ENCODE peak calls at places on chromosome 22, in five cellular contexts. O is right lobe of liver, R is IMR-90, N is ovary, G is transverse colon. V is an unnamed sample.
A peak's percentile ranks its signal among the peaks of the same experiment; 100 is the strongest.

GRCh38 chr22:30279389-30279788 is 9.9 kb downstream of the CASTOR1 start:
- DNase-seq in O (peak; percentile 77), R (no peak), N (no peak), G (no peak), V (peak; percentile 90)

GRCh38 chr22:26589845-26590524 is at the start of gene TPST2:
- DNase-seq in O (peak; percentile 88), R (peak; percentile 65), N (peak; percentile 88), G (peak; percentile 85), V (peak; percentile 85)

GRCh38 chr22:19065298-19065859 is 56.8 kb downstream of the DGCR2 start:
- DNase-seq in O (no peak), R (no peak), N (no peak), G (no peak), V (peak; percentile 4)

GRCh38 chr22:50531546-50532352 is 1.9 kb upstream of the TYMP start:
- DNase-seq in O (peak; percentile 89), R (peak; percentile 41), N (peak; percentile 71), G (peak; percentile 84), V (peak; percentile 97)

GRCh38 chr22:26053737-26054316 is 115.4 kb upstream of the SEZ6L start:
- DNase-seq in O (no peak), R (no peak), N (no peak), G (no peak), V (no peak)

GRCh38 chr22:48707749-48708557 is 1119.7 kb downstream of the BRD1 start:
- DNase-seq in O (no peak), R (no peak), N (peak; percentile 25), G (no peak), V (no peak)

GRCh38 chr22:46894851-46895640 is 132.6 kb downstream of the TBC1D22A start:
- DNase-seq in O (no peak), R (no peak), N (peak; percentile 13), G (no peak), V (no peak)

GRCh38 chr22:32446321-32446720 is 17.9 kb downstream of the BPIFC start:
- DNase-seq in O (no peak), R (peak; percentile 4), N (no peak), G (no peak), V (no peak)

GRCh38 chr22:20298803-20299735 is 20.8 kb downstream of the DGCR6L start:
- DNase-seq in O (peak; percentile 88), R (peak; percentile 67), N (peak; percentile 90), G (peak; percentile 90), V (peak; percentile 87)

GRCh38 chr22:26535499-26535898 is 23.2 kb upstream of the TFIP11 start:
- DNase-seq in O (no peak), R (no peak), N (no peak), G (no peak), V (no peak)

GRCh38 chr22:36257308-36257707 is 4.4 kb downstream of the APOL1 start:
- DNase-seq in O (no peak), R (no peak), N (no peak), G (no peak), V (no peak)

GRCh38 chr22:36257948-36258674 is 5.2 kb downstream of the APOL1 start:
- DNase-seq in O (no peak), R (no peak), N (no peak), G (no peak), V (no peak)

GRCh38 chr22:36256474-36256873 is 3.5 kb downstream of the APOL1 start:
- DNase-seq in O (no peak), R (peak; percentile 55), N (no peak), G (no peak), V (no peak)

GRCh38 chr22:36252754-36253522 is at the start of gene APOL1:
- DNase-seq in O (peak; percentile 64), R (peak; percentile 43), N (peak; percentile 54), G (peak; percentile 71), V (peak; percentile 78)

DNA sequence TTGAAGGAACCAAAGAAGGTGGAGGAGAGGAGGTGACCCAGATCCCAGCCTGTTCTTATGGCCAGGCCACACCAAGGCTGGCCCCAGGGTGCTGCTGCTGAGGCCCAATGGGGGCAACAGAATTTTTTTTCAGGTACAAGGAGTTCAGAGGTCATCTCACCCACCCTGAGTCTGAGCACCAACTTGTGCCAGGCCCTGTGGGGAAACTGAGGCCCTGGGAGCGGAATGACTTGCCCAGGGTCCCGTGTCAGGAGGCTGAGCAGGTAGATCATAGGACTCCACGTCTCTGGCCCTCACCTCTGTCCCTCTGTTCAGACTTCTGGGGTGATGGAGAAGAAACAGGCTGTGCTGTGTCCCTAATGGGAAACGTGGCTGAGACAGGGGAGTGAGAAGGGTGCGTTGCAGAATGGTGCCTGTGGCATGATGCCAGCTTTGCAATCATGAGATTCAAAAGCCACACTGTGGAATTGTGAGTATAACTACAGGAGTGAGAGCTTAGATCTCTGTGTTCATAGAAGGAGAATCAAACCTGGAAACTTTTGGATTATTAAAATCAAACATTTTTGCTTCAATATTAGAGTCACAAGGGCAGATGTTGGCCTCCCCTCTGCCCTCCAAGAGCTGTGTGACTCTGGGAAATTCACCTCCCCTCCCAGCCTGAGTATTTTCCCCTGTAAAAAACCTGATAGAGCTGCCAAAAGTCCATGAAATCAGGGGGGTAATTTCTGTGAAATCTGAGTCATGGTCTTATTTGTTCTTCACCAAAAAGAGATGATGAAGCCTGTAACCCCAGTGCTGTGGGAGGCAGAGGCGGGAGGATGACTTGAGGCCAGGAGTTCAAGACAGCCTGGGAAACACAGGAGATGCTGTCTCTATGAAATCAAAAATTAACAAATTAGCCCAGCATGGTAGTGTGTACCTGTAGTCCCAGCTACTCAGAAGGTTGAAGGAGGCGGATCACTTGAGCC is 874 bp downstream of the APOL1 start:
- DNase-seq in O (no peak), R (no peak), N (peak; percentile 58), G (peak; percentile 58), V (no peak)
- TF ChIP-seq POLR2A in O (no peak), R (peak; percentile 13), N (no peak), G (no peak), V (no peak)

DNA sequence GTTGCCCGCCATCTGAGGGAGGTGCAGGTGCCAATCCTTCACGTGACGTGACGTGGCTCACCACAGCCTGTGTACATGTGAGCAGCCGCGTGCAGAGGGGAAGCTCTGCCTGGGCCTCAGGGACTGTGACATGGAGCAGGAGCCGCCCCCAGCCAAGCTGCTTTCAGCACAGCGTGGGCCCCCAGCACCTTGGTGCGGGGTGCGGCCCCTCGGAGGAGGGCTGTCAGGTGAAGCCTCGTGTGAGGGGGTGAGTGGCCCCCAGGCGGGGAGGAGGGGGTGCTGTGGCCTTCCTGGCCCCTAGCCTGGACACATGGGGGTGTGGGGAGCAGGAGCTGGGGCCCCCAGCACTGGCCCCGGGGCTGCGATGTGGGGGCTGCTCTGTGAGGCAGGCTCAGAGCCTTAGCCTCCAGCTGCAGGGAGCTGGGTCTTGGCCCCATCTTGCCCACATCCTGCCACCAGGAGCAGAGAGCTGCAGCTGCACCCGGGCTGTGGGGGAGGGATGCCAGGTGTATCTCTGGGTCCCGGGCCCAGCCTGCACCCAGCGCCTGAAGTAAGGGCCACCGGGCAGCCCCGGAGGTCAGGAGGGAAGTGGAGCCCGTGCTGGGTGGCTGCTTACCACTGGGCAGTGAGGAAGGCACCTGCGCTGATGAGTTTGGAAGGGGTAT is at the start of gene ADORA2A:
- DNase-seq in O (peak; percentile 30), R (no peak), N (no peak), G (peak; percentile 84), V (peak; percentile 82)
- H3K4me3 ChIP-seq in O (no peak within 1 kb of the TSS), R (no peak within 1 kb of the TSS), N (no peak within 1 kb of the TSS), G (no peak within 1 kb of the TSS), V (peak within 1 kb of the TSS; percentile 11)

GRCh38 chr22:37412445-37413250 is 14.6 kb downstream of the ELFN2 start:
- DNase-seq in O (no peak), R (no peak), N (no peak), G (no peak), V (no peak)

GRCh38 chr22:37413546-37413945 is 13.7 kb downstream of the ELFN2 start:
- DNase-seq in O (no peak), R (no peak), N (no peak), G (no peak), V (no peak)

GRCh38 chr22:37415210-37415609 is 12.1 kb downstream of the ELFN2 start:
- DNase-seq in O (no peak), R (no peak), N (no peak), G (no peak), V (no peak)

GRCh38 chr22:37416389-37416788 is 10.9 kb downstream of the ELFN2 start:
- DNase-seq in O (no peak), R (no peak), N (no peak), G (no peak), V (no peak)

DNA sequence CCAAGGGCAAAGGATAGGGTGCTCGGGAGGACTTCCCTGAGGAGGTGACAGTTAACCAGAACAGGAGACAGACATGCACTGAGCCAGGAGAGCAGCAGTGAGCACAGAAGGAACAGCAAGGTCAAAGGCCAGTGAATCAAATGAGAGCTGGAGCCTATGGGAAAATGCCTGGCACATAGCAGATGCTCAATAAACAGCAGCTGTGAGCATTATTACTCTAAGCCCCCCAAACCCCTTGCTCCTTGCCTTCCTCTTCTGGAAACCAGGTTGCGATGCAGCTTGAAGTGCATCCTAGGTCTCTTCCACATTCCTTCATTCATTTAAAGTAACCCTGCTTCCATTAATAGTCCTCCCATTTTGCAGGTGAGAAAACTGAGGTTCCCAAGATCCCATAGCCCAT is 13.0 kb downstream of the ELFN2 start:
- DNase-seq in O (no peak), R (no peak), N (no peak), G (no peak), V (no peak)
- H3K27me3 ChIP-seq in O (no peaks in the 10 kb centered on the region), R (peaks cover 2% of the 10 kb centered on the region), N (no peaks in the 10 kb centered on the region), G (peaks cover 68% of the 10 kb centered on the region), V (no peaks in the 10 kb centered on the region)

GRCh38 chr22:21735198-21736083 is at the start of gene YPEL1:
- DNase-seq in O (peak; percentile 98), R (peak; percentile 95), N (peak; percentile 99), G (peak; percentile 97), V (peak; percentile 97)
- TF ChIP-seq POLR2A in O (peak; percentile 97), R (peak; percentile 71), N (peak; percentile 92), G (peak; percentile 61), V (peak; percentile 98)

DNA sequence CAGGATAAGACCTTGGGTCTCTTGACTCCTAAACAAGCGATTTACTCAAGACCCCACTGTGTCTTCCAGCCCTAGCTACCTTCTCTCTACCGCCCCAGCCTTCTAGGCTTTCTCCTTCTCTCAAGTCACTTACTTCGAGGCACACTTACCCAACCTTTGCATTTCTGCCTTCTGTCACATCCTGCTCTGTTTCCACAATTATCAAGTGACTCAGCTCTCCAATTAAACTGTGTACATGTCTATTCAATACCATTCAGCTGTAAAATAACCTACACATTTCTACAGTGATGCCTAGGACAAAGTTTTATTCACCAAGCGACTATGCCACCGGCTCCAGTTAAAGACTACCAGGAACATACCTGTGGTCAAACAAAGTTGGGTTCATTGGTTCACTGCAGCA is 69.0 kb downstream of the LARGE1 start:
- DNase-seq in O (no peak), R (peak; percentile 44), N (no peak), G (no peak), V (no peak)
- H3K4me3 ChIP-seq in O (no peak overlapping the region), R (no peak overlapping the region), N (no peak overlapping the region), G (no peak overlapping the region), V (no peak overlapping the region)

GRCh38 chr22:24209016-24209415 is 27.7 kb downstream of the SUSD2 start:
- DNase-seq in O (no peak), R (peak; percentile 16), N (no peak), G (no peak), V (no peak)
- H3K27me3 ChIP-seq in O (no peaks in the 10 kb centered on the region), R (no peaks in the 10 kb centered on the region), N (no peaks in the 10 kb centered on the region), G (no peaks in the 10 kb centered on the region), V (no peaks in the 10 kb centered on the region)

GRCh38 chr22:45671783-45672563 is at the start of gene ATXN10:
- DNase-seq in O (peak; percentile 69), R (peak; percentile 65), N (peak; percentile 85), G (peak; percentile 56), V (peak; percentile 94)
- TF ChIP-seq POLR2A in O (peak; percentile 72), R (peak; percentile 79), N (peak; percentile 44), G (peak; percentile 41), V (no peak)

V was measured in upper lobe of left lung.